ENCODE peak calls at places on chromosomes 13 and 19, in nine cellular contexts. P is ovary, Q is left ventricle myocardium inferior, Y is H1, H is tibial nerve, O is adrenal gland, A is tibial artery, Z is upper lobe of right lung, I is right cardiac atrium. V is an unnamed sample. For H3K4me1 and H3K9me3, the result is how much of the 10 kb centered on the place peaks cover.

GRCh38 chr19:46472592-46472991 is 1.2 kb upstream of the PNMA8A start:
- DNase-seq in P (no peak), Q (no peak), Y (no peak), H (no peak), O (no peak), A (no peak), Z (peak), I (no peak), V (no peak)

GRCh38 chr13:99465454-99465853 is 35.8 kb upstream of the TM9SF2 start:
- DNase-seq in P (no peak), Q (no peak), Y (no peak), H (no peak), O (no peak), A (no peak), Z (no peak), I (no peak), V (no peak)

GRCh38 chr19:53600217-53600616 is 31.6 kb upstream of the DPRX start:
- DNase-seq in P (no peak), Q (no peak), Y (no peak), H (no peak), O (no peak), A (no peak), Z (no peak), I (no peak), V (no peak)

GRCh38 chr13:26456578-26457119 is 100.8 kb upstream of the WASF3 start:
- DNase-seq in P (no peak), Q (no peak), Y (no peak), H (no peak), O (no peak), A (no peak), Z (no peak), I (no peak), V (no peak)

GRCh38 chr19:33143897-33144405 is 12.0 kb downstream of the WDR88 start:
- DNase-seq in P (peak), Q (peak), Y (no peak), H (peak), O (peak), A (peak), Z (peak), I (peak), V (peak)

GRCh38 chr13:84816567-84817133 is 934.4 kb upstream of the SLITRK1 start:
- DNase-seq in P (no peak), Q (no peak), Y (no peak), H (no peak), O (no peak), A (no peak), Z (no peak), I (no peak), V (no peak)

GRCh38 chr19:58516964-58517833 is 2.4 kb downstream of the ZBTB45 start:
- DNase-seq in P (no peak), Q (no peak), Y (no peak), H (no peak), O (no peak), A (no peak), Z (no peak), I (peak), V (no peak)

GRCh38 chr19:21568816-21569496 is 63.6 kb downstream of the ZNF429 start:
- DNase-seq in P (peak), Q (peak), Y (no peak), H (peak), O (peak), A (peak), Z (peak), I (peak), V (peak)

GRCh38 chr19:10009269-10009665 is 1.0 kb downstream of the COL5A3 start:
- DNase-seq in P (peak), Q (peak), Y (no peak), H (peak), O (peak), A (peak), Z (peak), I (peak), V (peak)

GRCh38 chr13:70960841-70961443 is 852.7 kb upstream of the KLHL1 start:
- DNase-seq in P (no peak), Q (no peak), Y (no peak), H (no peak), O (no peak), A (no peak), Z (no peak), I (no peak), V (no peak)

GRCh38 chr19:19742773-19743172 is 9.9 kb upstream of the ZNF14 start:
- DNase-seq in P (no peak), Q (no peak), Y (no peak), H (no peak), O (no peak), A (no peak), Z (no peak), I (no peak), V (no peak)

GRCh38 chr19:31316201-31316951 is 32.9 kb downstream of the TSHZ3 start:
- DNase-seq in P (no peak), Q (no peak), Y (no peak), H (no peak), O (peak), A (peak), Z (no peak), I (no peak), V (no peak)

GRCh38 chr19:14786421-14786851 is 8.1 kb upstream of the ADGRE2 start:
- DNase-seq in P (no peak), Q (no peak), Y (no peak), H (no peak), O (no peak), A (no peak), Z (no peak), I (no peak), V (no peak)

GRCh38 chr19:34493038-34493648 is 11.6 kb downstream of the WTIP start:
- DNase-seq in P (peak), Q (no peak), Y (no peak), H (no peak), O (no peak), A (peak), Z (no peak), I (no peak), V (no peak)
- H3K4me1 ChIP-seq in P (under half), Q (under half), Y (under half), H (under half), O (under half), A (under half), Z (under half), I (under half), V (under half)

DNA sequence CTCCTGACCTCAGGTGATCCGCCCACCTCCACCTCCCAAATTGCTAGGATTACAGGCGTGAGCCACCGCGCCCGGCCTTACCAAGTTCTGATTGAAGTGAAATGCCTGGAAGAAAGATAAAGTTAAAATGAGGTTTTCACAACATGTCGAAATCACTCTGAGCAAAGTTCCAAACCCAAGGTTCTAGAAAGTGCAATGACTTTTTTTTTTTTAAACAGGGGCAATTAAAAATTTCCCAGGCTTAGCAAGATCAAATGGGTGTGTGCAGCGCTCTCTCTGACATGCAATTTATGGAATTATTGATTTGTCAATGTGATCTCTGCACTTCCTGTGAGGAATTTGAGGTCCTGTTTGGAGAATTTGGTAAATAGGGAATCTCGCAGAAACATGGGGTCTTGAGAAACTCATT is 12.8 kb upstream of the MAP2K2 start:
- DNase-seq in P (no peak), Q (no peak), Y (no peak), H (no peak), O (no peak), A (no peak), Z (no peak), I (no peak), V (no peak)
- H3K27ac ChIP-seq in P (no peak), Q (no peak), Y (no peak), H (no peak), O (no peak), A (no peak), Z (no peak), I (no peak), V (no peak)

GRCh38 chr19:30314056-30314804 is 58.0 kb upstream of the ZNF536 start:
- DNase-seq in P (no peak), Q (no peak), Y (no peak), H (peak), O (peak), A (no peak), Z (no peak), I (peak), V (no peak)
- H3K9me3 ChIP-seq in P (under half), Q (under half), Y (under half), H (under half), O (under half), A (under half), Z (under half), I (under half), V (under half)

GRCh38 chr13:41019027-41019487 is at the start of gene ELF1:
- DNase-seq in P (no peak), Q (no peak), Y (no peak), H (no peak), O (peak), A (peak), Z (no peak), I (no peak), V (peak)
- H3K4me1 ChIP-seq in P (under half), Q (half or more), Y (under half), H (under half), O (under half), A (under half), Z (under half), I (under half), V (under half)

DNA sequence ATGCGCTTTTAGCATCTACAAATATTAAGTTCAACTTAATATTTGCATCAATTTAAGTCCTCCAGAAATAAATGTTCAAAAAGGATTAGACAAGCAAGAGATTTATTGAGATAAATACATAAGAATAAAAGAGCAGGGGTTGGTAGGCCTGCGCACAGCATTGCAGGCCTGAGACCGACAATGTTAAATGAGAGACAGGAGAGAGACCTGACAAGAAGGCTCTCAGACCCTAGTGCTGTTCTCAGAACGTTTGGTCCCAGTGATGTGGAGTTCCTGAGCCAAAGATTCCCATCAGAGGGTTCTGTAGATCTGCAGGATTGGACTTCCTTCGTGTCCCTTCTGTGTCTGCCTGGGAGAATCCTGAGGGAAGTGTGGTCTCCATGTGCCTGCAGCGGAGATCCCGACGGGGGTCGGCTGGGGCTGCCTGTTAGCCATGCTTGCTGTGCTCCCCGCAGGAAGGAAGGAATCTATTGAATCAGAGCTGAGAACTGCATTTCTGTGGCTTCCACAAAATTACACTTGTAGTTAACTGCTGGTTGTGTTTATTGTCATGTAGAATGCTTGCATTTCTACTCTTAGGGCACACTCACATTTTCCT is 369.9 kb upstream of the SLC10A2 start:
- DNase-seq in P (no peak), Q (no peak), Y (peak), H (no peak), O (no peak), A (no peak), Z (no peak), I (no peak), V (no peak)
- H3K27ac ChIP-seq in P (no peak), Q (no peak), Y (no peak), H (no peak), O (no peak), A (no peak), Z (no peak), I (no peak), V (no peak)

GRCh38 chr19:12346896-12347295 is 13.5 kb upstream of the ZNF563 start:
- DNase-seq in P (no peak), Q (no peak), Y (no peak), H (no peak), O (no peak), A (no peak), Z (no peak), I (no peak), V (no peak)
- H3K9me3 ChIP-seq in P (under half), Q (half or more), Y (half or more), H (half or more), O (half or more), A (under half), Z (under half), I (under half), V (under half)

GRCh38 chr19:35745328-35746086 is at the start of the genes PSENEN and U2AF1L4:
- DNase-seq in P (peak), Q (peak), Y (peak), H (peak), O (peak), A (peak), Z (peak), I (peak), V (peak)

GRCh38 chr19:35746087-35746462 is 624 bp downstream of the PSENEN start:
- DNase-seq in P (no peak), Q (no peak), Y (no peak), H (no peak), O (no peak), A (no peak), Z (no peak), I (no peak), V (no peak)

GRCh38 chr19:35743640-35744306 is 1.4 kb downstream of the U2AF1L4 start:
- DNase-seq in P (no peak), Q (no peak), Y (no peak), H (no peak), O (no peak), A (no peak), Z (no peak), I (peak), V (no peak)

GRCh38 chr19:35744688-35745327 is 410 bp downstream of the U2AF1L4 start:
- DNase-seq in P (peak), Q (peak), Y (peak), H (peak), O (peak), A (peak), Z (peak), I (peak), V (peak)

DNA sequence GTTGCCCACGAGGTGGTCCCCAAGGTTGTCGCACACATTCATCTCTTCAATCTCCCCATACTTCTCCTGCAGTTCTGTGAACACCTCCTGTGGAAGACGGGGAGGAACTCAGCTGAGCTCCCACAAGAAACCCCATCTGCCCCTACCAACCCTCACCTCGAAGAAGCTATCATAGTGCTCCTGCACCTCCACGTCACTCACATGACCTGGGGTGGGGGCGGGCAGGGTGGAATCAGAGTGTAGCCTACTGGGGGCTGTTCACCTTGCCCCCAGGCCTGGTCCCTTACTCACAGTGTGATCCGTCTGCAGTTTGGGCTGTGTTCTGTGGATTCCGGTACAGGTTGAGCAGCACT is 907 bp downstream of the U2AF1L4 start:
- DNase-seq in P (no peak), Q (no peak), Y (no peak), H (no peak), O (no peak), A (no peak), Z (no peak), I (no peak), V (no peak)
- H3K4me1 ChIP-seq in P (under half), Q (half or more), Y (under half), H (under half), O (under half), A (under half), Z (under half), I (under half), V (under half)

DNA sequence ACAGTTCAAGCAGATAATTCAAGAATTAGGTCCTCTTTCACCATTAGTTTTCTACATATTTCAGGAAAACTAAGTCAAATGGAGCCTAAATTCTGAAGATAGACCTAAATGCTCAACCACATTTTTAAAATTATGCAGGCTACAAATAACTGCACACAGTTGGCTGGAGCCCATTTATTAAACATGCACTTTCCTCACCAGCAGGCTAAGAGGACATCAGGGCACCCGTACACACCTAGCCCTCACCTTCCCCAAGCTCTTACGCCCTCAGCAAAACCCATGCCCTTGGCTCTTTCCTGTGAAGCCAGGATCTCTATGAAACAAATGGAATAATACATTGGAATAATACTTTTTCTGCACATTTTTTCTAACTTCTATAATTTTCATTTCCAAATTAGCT is 18.2 kb downstream of the IRS2 start:
- DNase-seq in P (no peak), Q (no peak), Y (no peak), H (no peak), O (no peak), A (no peak), Z (no peak), I (no peak), V (no peak)
- H3K27ac ChIP-seq in P (no peak), Q (no peak), Y (no peak), H (no peak), O (no peak), A (no peak), Z (no peak), I (no peak), V (no peak)